ENCODE peak calls at places on chromosomes 6 and 20, in five cellular contexts. F is breast epithelium, X is bronchial epithelial cell, E is cardiac muscle cell, Q is endothelial cell of umbilical vein. L is an unnamed sample.

GRCh38 chr6:79065232-79065631 is 12.8 kb downstream of the PHIP start:
- DNase-seq in F (no peak), X (no peak), E (no peak), Q (peak; percentile 49), L (no peak)

GRCh38 chr6:1604347-1604990 is 5.2 kb upstream of the FOXC1 start:
- DNase-seq in F (no peak), X (no peak), E (peak; percentile 89), Q (peak; percentile 63), L (peak; percentile 56)

GRCh38 chr6:45378324-45378926 is 691 bp upstream of the SUPT3H start:
- DNase-seq in F (no peak), X (no peak), E (peak; percentile 39), Q (no peak), L (peak; percentile 52)

GRCh38 chr6:150231456-150231855 is 88.6 kb downstream of the PPP1R14C start:
- DNase-seq in F (no peak), X (peak; percentile 76), E (no peak), Q (no peak), L (no peak)

GRCh38 chr20:40991181-40991889 is 37.3 kb upstream of the TOP1 start:
- DNase-seq in F (no peak), X (no peak), E (no peak), Q (peak; percentile 74), L (no peak)

GRCh38 chr20:2507875-2508630 is 662 bp downstream of the ZNF343 start:
- DNase-seq in F (no peak), X (peak; percentile 39), E (no peak), Q (peak; percentile 9), L (no peak)

GRCh38 chr6:40932366-40932765 is 106.7 kb downstream of the UNC5CL start:
- DNase-seq in F (no peak), X (no peak), E (no peak), Q (peak; percentile 10), L (no peak)

GRCh38 chr6:111922454-111923297 is 49.4 kb upstream of the FYN start:
- DNase-seq in F (no peak), X (peak; percentile 71), E (no peak), Q (no peak), L (no peak)

GRCh38 chr6:33851959-33852358 is 48.2 kb upstream of the MLN start:
- DNase-seq in F (no peak), X (peak; percentile 18), E (peak; percentile 58), Q (no peak), L (no peak)

GRCh38 chr6:38348366-38348765 is 291.4 kb downstream of the BTBD9 start:
- DNase-seq in F (no peak), X (no peak), E (no peak), Q (no peak), L (no peak)

GRCh38 chr20:59598625-59599310 is 5.6 kb upstream of the PHACTR3 start:
- DNase-seq in F (no peak), X (peak; percentile 8), E (peak; percentile 7), Q (peak; percentile 2), L (peak; percentile 40)

GRCh38 chr6:129863664-129864063 is 2.5 kb upstream of the TMEM244 start:
- DNase-seq in F (no peak), X (peak; percentile 90), E (no peak), Q (no peak), L (no peak)

GRCh38 chr6:160226118-160226541 is 32.5 kb downstream of the SLC22A2 start:
- DNase-seq in F (no peak), X (peak; percentile 55), E (no peak), Q (no peak), L (no peak)

GRCh38 chr6:159117031-159117430 is 52.2 kb upstream of the FNDC1 start:
- DNase-seq in F (no peak), X (peak; percentile 3), E (no peak), Q (no peak), L (no peak)

GRCh38 chr20:58981564-58982364 is 708 bp downstream of the NELFCD start:
- DNase-seq in F (no peak), X (peak; percentile 7), E (no peak), Q (peak; percentile 31), L (peak; percentile 20)

GRCh38 chr20:63215101-63216040 is 560 bp downstream of the YTHDF1 start:
- DNase-seq in F (no peak), X (peak; percentile 26), E (peak; percentile 44), Q (peak; percentile 66), L (no peak)

GRCh38 chr6:125789576-125790402 is 971 bp upstream of the NCOA7 start:
- DNase-seq in F (no peak), X (no peak), E (peak; percentile 14), Q (peak; percentile 72), L (peak; percentile 75)

GRCh38 chr20:58393299-58393698 is 4.3 kb downstream of the VAPB start:
- DNase-seq in F (no peak), X (no peak), E (no peak), Q (no peak), L (no peak)

GRCh38 chr20:8156603-8157079 is 24.6 kb downstream of the PLCB1 start:
- DNase-seq in F (no peak), X (peak; percentile 27), E (no peak), Q (peak; percentile 64), L (no peak)

GRCh38 chr20:25178563-25179438 is 16.7 kb upstream of the ENTPD6 start:
- DNase-seq in F (no peak), X (peak; percentile 99), E (peak; percentile 55), Q (peak; percentile 65), L (no peak)

GRCh38 chr20:10075606-10076005 is 40.8 kb downstream of the ANKEF1 start:
- DNase-seq in F (no peak), X (peak; percentile 77), E (no peak), Q (peak; percentile 21), L (no peak)

GRCh38 chr6:117829594-117830319 is 77.3 kb upstream of the SLC35F1 start:
- DNase-seq in F (no peak), X (peak; percentile 23), E (peak; percentile 62), Q (peak; percentile 39), L (no peak)

GRCh38 chr6:165895421-165896165 is 232.6 kb upstream of the PDE10A start:
- DNase-seq in F (no peak), X (peak; percentile 0), E (no peak), Q (no peak), L (no peak)

GRCh38 chr6:366972-367794 is 24.4 kb upstream of the IRF4 start:
- DNase-seq in F (no peak), X (no peak), E (no peak), Q (no peak), L (no peak)

GRCh38 chr6:63739094-63739687 is 103.6 kb downstream of the PHF3 start:
- DNase-seq in F (no peak), X (no peak), E (no peak), Q (no peak), L (no peak)

GRCh38 chr6:9252784-9253183 is 817.4 kb upstream of the SLC35B3 start:
- DNase-seq in F (no peak), X (no peak), E (no peak), Q (no peak), L (no peak)

GRCh38 chr6:34352305-34352937 is 40.0 kb downstream of the NUDT3 start:
- DNase-seq in F (no peak), X (no peak), E (no peak), Q (no peak), L (no peak)

GRCh38 chr20:16615199-16615598 is 42.0 kb upstream of the KIF16B start:
- DNase-seq in F (no peak), X (peak; percentile 81), E (no peak), Q (peak; percentile 5), L (no peak)

GRCh38 chr6:37535701-37536461 is 36.2 kb upstream of the CCDC167 start:
- DNase-seq in F (no peak), X (no peak), E (peak; percentile 52), Q (no peak), L (peak; percentile 83)

GRCh38 chr20:9130407-9130995 is 61.6 kb downstream of the PLCB4 start:
- DNase-seq in F (no peak), X (no peak), E (no peak), Q (peak; percentile 15), L (no peak)

GRCh38 chr6:28940294-28940858 is 16.6 kb upstream of the TRIM27 start:
- DNase-seq in F (no peak), X (peak; percentile 80), E (peak; percentile 56), Q (no peak), L (peak; percentile 53)

GRCh38 chr20:50381771-50382593 is 128.2 kb upstream of the PTPN1 start:
- DNase-seq in F (no peak), X (no peak), E (no peak), Q (peak; percentile 31), L (no peak)

GRCh38 chr20:38663660-38664059 is 60.6 kb upstream of the SLC32A1 start:
- DNase-seq in F (no peak), X (no peak), E (no peak), Q (no peak), L (no peak)

GRCh38 chr20:38657390-38657789 is 55.8 kb downstream of the ARHGAP40 start:
- DNase-seq in F (no peak), X (no peak), E (no peak), Q (no peak), L (no peak)

GRCh38 chr20:38658879-38659612 is 57.4 kb downstream of the ARHGAP40 start:
- DNase-seq in F (no peak), X (peak; percentile 36), E (peak; percentile 47), Q (peak; percentile 16), L (no peak)

GRCh38 chr20:38660429-38660828 is 58.8 kb downstream of the ARHGAP40 start:
- DNase-seq in F (no peak), X (no peak), E (no peak), Q (no peak), L (no peak)

DNA sequence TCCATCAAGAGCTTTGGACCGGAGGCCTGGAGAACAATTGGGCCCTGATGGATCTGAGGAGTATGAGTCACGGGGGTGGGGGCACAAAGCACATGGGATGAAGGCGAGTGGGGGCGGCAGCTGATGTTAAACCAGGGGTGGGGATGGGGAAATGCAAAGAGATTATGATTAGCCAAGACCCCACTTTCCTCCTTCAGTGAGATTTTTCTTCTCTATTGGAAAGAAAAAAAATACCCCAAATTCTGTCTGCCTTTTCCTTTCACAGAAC is 57.9 kb downstream of the ARHGAP40 start:
- DNase-seq in F (no peak), X (no peak), E (no peak), Q (no peak), L (no peak)
- H3K27me3 ChIP-seq in F (no peaks in the 10 kb centered on the region), X (peaks cover 1% of the 10 kb centered on the region), E (no peaks in the 10 kb centered on the region), Q (peaks cover 8% of the 10 kb centered on the region), L (no peaks in the 10 kb centered on the region)

GRCh38 chr20:5135363-5136012 is 8.7 kb downstream of the CDS2 start:
- DNase-seq in F (no peak), X (no peak), E (no peak), Q (no peak), L (no peak)

GRCh38 chr20:5127859-5128409 is 1.1 kb downstream of the CDS2 start:
- DNase-seq in F (no peak), X (no peak), E (no peak), Q (no peak), L (peak; percentile 30)

GRCh38 chr20:5133998-5134397 is 7.2 kb downstream of the CDS2 start:
- DNase-seq in F (no peak), X (no peak), E (no peak), Q (no peak), L (no peak)

GRCh38 chr20:5128886-5129285 is 2.1 kb downstream of the CDS2 start:
- DNase-seq in F (no peak), X (no peak), E (peak; percentile 38), Q (no peak), L (no peak)

GRCh38 chr20:5131502-5131901 is 4.7 kb downstream of the CDS2 start:
- DNase-seq in F (no peak), X (no peak), E (no peak), Q (no peak), L (no peak)
- H3K27me3 ChIP-seq in F (no peaks in the 10 kb centered on the region), X (no peaks in the 10 kb centered on the region), E (no peaks in the 10 kb centered on the region), Q (no peaks in the 10 kb centered on the region), L (no peaks in the 10 kb centered on the region)

GRCh38 chr20:54092021-54092420 is 21.6 kb upstream of the BCAS1 start:
- DNase-seq in F (no peak), X (no peak), E (no peak), Q (no peak), L (no peak)
- H3K27me3 ChIP-seq in F (no peaks in the 10 kb centered on the region), X (no peaks in the 10 kb centered on the region), E (no peaks in the 10 kb centered on the region), Q (no peaks in the 10 kb centered on the region), L (no peaks in the 10 kb centered on the region)

GRCh38 chr6:98823428-98823827 is 10.9 kb upstream of the POU3F2 start:
- DNase-seq in F (no peak), X (no peak), E (no peak), Q (no peak), L (no peak)
- H3K27me3 ChIP-seq in F (peaks cover 14% of the 10 kb centered on the region), X (peaks cover 44% of the 10 kb centered on the region), E (peaks cover 68% of the 10 kb centered on the region), Q (peaks cover 67% of the 10 kb centered on the region), L (peaks cover 9% of the 10 kb centered on the region)

L was measured in upper lobe of left lung.